ENCODE peak calls at places on chromosomes 3 and 15, in nine cellular contexts. G, I, M, H, Z, W, D, C and E are unnamed samples.

GRCh38 chr3:196983186-196983585 is 14.6 kb upstream of the PIGZ start:
- DNase-seq in G (no peak), I (no peak), M (no peak), H (no peak), Z (no peak), W (no peak), D (no peak), C (no peak), E (no peak)

GRCh38 chr3:115658337-115659181 is 35.2 kb downstream of the GAP43 start:
- DNase-seq in G (peak), I (peak), M (peak), H (peak), Z (peak), W (peak), D (peak), C (peak), E (peak)

GRCh38 chr3:47979070-47979469 is 37.1 kb downstream of the MAP4 start:
- DNase-seq in G (no peak), I (no peak), M (no peak), H (no peak), Z (no peak), W (no peak), D (no peak), C (no peak), E (no peak)

GRCh38 chr3:149845570-149846244 is 32.7 kb downstream of the RNF13 start:
- DNase-seq in G (no peak), I (no peak), M (peak), H (no peak), Z (no peak), W (no peak), D (no peak), C (no peak), E (no peak)

GRCh38 chr15:31197497-31198414 is 96.2 kb upstream of the TRPM1 start:
- DNase-seq in G (peak), I (peak), M (peak), H (no peak), Z (peak), W (no peak), D (no peak), C (no peak), E (peak)

GRCh38 chr15:52661909-52662308 is 17.3 kb downstream of the ATOSA start:
- DNase-seq in G (no peak), I (no peak), M (no peak), H (no peak), Z (no peak), W (no peak), D (no peak), C (no peak), E (no peak)

GRCh38 chr3:50192124-50192523 is 714 bp downstream of the GNAT1 start:
- DNase-seq in G (no peak), I (no peak), M (no peak), H (no peak), Z (no peak), W (no peak), D (no peak), C (peak), E (no peak)

GRCh38 chr15:66808181-66808824 is 106.3 kb downstream of the SMAD6 start:
- DNase-seq in G (no peak), I (no peak), M (no peak), H (no peak), Z (no peak), W (no peak), D (no peak), C (no peak), E (no peak)

GRCh38 chr3:71025010-71025409 is 558.5 kb downstream of the FOXP1 start:
- DNase-seq in G (no peak), I (no peak), M (no peak), H (no peak), Z (no peak), W (no peak), D (no peak), C (no peak), E (peak)

GRCh38 chr3:71022552-71023335 is 560.8 kb downstream of the FOXP1 start:
- DNase-seq in G (peak), I (no peak), M (peak), H (no peak), Z (no peak), W (no peak), D (no peak), C (no peak), E (peak)

GRCh38 chr3:71028802-71029201 is 554.7 kb downstream of the FOXP1 start:
- DNase-seq in G (no peak), I (no peak), M (no peak), H (no peak), Z (no peak), W (no peak), D (no peak), C (no peak), E (no peak)

GRCh38 chr3:71026634-71027578 is 556.6 kb downstream of the FOXP1 start:
- DNase-seq in G (no peak), I (no peak), M (peak), H (no peak), Z (no peak), W (no peak), D (no peak), C (no peak), E (no peak)

DNA sequence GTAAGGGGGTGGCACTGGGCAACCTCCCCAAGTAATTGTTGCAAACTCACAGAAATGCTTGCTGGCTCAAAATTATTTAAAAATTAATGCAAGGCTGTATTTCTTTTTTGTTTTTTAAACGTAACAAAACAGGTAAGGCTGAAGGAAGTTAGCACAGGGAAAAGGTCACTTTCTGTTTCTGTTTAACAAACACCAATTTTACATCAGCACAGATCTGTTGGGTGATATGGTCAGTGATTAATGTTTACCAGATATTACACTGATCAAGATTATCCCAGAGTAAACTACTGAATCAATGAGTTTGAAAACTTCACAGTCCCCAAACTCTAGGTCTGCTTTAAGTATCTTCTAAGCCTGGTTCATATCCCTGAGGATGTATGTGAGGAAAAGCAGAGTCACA is 558.0 kb downstream of the FOXP1 start:
- DNase-seq in G (no peak), I (no peak), M (no peak), H (no peak), Z (no peak), W (no peak), D (no peak), C (no peak), E (no peak)
- H3K4me3 ChIP-seq in G (no peak), I (no peak), M (no peak), H (no peak), Z (no peak), W (no peak), D (no peak), C (no peak), E (no peak)

DNA sequence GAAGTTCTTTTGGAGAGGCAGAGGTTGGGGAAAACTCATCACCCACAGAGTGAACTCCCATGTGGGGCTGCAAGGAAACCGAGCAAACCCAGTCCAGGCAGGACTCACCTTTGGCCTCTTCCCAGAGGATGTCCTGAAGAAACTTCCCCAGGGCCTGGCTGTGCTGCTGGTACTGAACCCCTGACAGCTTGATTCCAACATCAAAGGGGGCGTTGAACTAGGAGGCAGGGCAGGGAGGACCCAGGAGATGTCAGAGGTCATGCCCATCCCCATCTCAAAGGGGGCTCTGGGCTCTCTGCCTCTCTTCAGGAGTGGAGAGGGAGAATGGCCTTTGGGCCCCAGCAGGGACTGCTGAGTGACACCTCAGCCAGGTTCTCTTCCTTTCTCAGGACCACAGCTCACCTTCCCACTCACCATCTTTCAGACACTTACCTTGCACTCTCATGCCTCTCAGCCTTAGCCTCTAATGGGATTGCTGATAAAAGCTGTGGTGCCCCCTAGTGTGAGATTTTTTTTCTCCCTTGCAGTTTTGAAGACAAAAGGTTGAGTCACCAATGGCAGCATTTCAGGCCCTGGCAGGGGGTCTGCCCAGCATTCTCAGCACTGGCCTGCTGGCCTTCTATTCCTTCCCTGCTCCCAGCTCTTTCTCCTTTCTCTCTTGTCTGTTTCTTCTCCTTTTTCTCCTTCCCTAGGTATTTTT is 6.0 kb downstream of the GHRL start:
- DNase-seq in G (peak), I (no peak), M (no peak), H (peak), Z (no peak), W (no peak), D (peak), C (peak), E (peak)
- TF ChIP-seq CTCF in G (no peak), I (peak), M (no peak), H (no peak), Z (no peak), W (peak), D (peak), C (no peak), E (peak)

DNA sequence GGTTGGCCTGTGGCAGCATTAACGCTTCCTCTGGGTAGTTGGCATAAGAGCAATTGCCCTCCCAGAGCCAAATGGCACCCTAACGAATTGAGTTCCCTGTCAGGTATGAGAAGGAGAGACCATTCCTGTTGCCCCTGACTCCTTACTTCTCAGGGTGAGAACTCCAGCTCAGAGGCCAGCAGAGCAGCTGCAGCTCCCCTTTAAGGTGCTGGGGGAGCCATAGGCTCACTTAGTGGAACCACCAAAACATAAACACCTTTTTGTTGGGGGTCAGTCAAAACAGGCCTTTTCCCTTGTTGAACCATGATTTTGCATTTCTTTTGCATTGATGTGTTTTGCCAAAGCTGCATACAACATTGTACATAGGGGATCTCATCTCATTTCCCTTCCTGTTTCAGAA is 28.1 kb upstream of the LHFPL4 start:
- DNase-seq in G (no peak), I (peak), M (no peak), H (no peak), Z (no peak), W (no peak), D (no peak), C (no peak), E (no peak)
- H3K4me3 ChIP-seq in G (no peak), I (no peak), M (no peak), H (no peak), Z (no peak), W (no peak), D (no peak), C (no peak), E (no peak)

GRCh38 chr3:84318273-84318809 is 640.4 kb upstream of the CADM2 start:
- DNase-seq in G (peak), I (no peak), M (no peak), H (no peak), Z (peak), W (no peak), D (no peak), C (no peak), E (no peak)
- TF ChIP-seq CTCF in G (peak), I (no peak), M (no peak), H (no peak), Z (no peak), W (no peak), D (no peak), C (no peak), E (no peak)

GRCh38 chr3:126540342-126540849 is 16.4 kb downstream of the CHST13 start:
- DNase-seq in G (no peak), I (peak), M (peak), H (no peak), Z (peak), W (no peak), D (peak), C (no peak), E (peak)
- H3K4me3 ChIP-seq in G (no peak), I (no peak), M (no peak), H (no peak), Z (no peak), W (no peak), D (no peak), C (no peak), E (no peak)

DNA sequence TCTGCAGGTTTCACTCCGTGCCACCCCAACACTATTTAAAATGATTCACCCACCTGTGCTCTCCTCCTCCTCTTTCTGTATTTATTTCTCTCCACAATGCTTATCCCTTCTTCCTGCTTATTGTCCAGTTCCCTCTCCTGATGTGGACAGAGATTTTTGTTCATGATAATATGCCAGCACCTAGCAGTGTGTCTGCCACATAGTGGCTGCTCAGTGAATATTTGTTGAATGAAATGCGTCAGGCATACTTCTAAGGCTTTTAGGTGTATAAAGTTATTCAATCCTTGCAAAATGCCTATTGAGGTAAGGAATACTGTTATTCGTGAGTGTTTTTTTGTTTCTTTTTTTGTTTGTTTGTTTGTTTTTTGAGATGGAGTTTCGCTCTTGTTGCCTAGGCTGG is 67.5 kb upstream of the MME start:
- DNase-seq in G (no peak), I (no peak), M (no peak), H (no peak), Z (no peak), W (no peak), D (no peak), C (no peak), E (no peak)
- TF ChIP-seq CTCF in G (no peak), I (no peak), M (no peak), H (no peak), Z (no peak), W (no peak), D (no peak), C (no peak), E (no peak)

DNA sequence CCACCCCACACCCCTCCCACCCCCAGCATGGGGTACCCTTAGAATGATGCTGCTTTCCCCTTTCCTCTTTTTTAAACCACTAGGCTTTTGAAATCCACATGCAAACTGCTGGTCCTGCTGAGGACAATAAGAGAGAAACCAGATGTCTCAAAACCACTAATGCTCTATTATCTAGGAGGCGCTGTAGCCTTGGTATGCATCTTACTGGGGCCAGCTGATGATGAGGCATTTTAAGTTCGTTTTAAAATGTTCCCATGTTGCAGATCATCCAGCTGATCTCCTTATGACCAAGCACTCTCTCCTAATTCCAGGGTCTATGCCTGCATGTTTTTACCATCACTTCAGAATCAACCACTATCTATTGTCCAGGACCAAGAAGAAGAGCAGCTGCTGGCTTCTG is 1.3 kb downstream of the NME9 start:
- DNase-seq in G (peak), I (no peak), M (peak), H (no peak), Z (peak), W (no peak), D (no peak), C (no peak), E (peak)
- H3K4me3 ChIP-seq in G (no peak), I (no peak), M (no peak), H (no peak), Z (no peak), W (peak), D (no peak), C (no peak), E (no peak)

DNA sequence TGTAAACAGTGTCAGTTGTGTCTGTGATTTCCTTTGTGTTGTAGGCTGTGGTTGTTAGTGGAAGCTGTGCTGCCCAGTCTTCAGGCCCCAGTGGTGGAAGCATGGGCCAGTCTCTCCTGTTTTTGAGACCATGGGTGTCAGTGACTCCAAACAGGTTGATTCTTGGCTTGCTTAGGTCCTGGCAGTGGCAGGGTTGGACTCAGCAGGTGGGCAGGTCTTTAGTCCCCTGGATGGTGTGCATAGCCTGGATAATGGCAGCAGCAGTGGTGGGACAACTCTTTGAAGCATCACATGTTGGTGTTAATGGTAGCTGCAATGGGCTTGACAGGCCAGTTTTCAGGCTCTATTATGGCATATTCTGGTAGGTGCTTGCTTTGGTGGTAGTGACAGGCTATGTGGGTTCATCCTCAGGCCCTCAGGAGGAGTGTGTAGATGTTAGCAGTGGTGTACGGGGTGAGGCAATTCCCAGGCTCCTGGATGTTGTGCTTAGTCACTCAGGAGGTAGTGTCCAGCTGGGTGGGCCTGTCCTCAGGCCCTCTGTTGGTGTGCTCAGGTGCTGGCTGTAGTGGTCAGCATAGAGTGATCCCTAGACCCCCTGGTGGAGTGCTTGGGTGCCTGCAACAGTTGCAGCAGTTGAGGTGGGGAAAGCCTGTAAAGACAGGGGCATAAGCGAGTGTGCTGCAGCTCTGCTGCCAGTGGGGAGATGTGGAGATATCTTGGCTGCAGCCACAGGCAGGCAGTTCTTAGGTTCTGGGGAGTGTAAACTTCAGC is 596.7 kb downstream of the PDCD6IP start:
- DNase-seq in G (no peak), I (no peak), M (no peak), H (no peak), Z (no peak), W (no peak), D (no peak), C (no peak), E (no peak)
- TF ChIP-seq CTCF in G (no peak), I (no peak), M (no peak), H (no peak), Z (no peak), W (no peak), D (no peak), C (no peak), E (no peak)